ENCODE peak calls at places on chromosomes 2 and 18, in eight cellular contexts. One of them, this sample, is unnamed.

GRCh38 chr18:24271381-24272331 is 126.0 kb downstream of the OSBPL1A start:
- DNase-seq in H9: peak
- DNase-seq in mesendoderm: peak
- DNase-seq in neural progenitor cell: peak
- DNase-seq in astrocyte: peak
- DNase-seq in HCT116: peak
- DNase-seq in IMR-90: peak
- DNase-seq in K562: no peak
- DNase-seq in this sample: peak

GRCh38 chr18:45690975-45691815 is 32.8 kb upstream of the SLC14A1 start:
- DNase-seq in mesendoderm: peak
- DNase-seq in neural progenitor cell: peak
- DNase-seq in HCT116: peak
- DNase-seq in K562: peak
- DNase-seq in IMR-90: peak
- DNase-seq in H9: peak
- DNase-seq in astrocyte: peak
- DNase-seq in this sample: no peak

GRCh38 chr2:30702694-30703093 is 104.6 kb downstream of the CAPN13 start:
- DNase-seq in astrocyte: no peak
- DNase-seq in K562: no peak
- DNase-seq in mesendoderm: no peak
- DNase-seq in HCT116: no peak
- DNase-seq in neural progenitor cell: no peak
- DNase-seq in H9: no peak
- DNase-seq in IMR-90: no peak
- DNase-seq in this sample: no peak

GRCh38 chr2:64243081-64244048 is 99.1 kb upstream of the PELI1 start:
- DNase-seq in neural progenitor cell: no peak
- DNase-seq in mesendoderm: no peak
- DNase-seq in K562: no peak
- DNase-seq in IMR-90: no peak
- DNase-seq in HCT116: no peak
- DNase-seq in H9: no peak
- DNase-seq in astrocyte: no peak
- DNase-seq in this sample: no peak

GRCh38 chr2:21035974-21036707 is 7.7 kb downstream of the APOB start:
- DNase-seq in IMR-90: no peak
- DNase-seq in K562: no peak
- DNase-seq in H9: no peak
- DNase-seq in astrocyte: no peak
- DNase-seq in HCT116: no peak
- DNase-seq in neural progenitor cell: no peak
- DNase-seq in mesendoderm: no peak
- DNase-seq in this sample: no peak

GRCh38 chr2:100976634-100977391 is 25.3 kb upstream of the RPL31 start:
- DNase-seq in neural progenitor cell: no peak
- DNase-seq in H9: no peak
- DNase-seq in astrocyte: peak
- DNase-seq in IMR-90: peak
- DNase-seq in K562: no peak
- DNase-seq in HCT116: no peak
- DNase-seq in mesendoderm: no peak
- DNase-seq in this sample: no peak

GRCh38 chr2:99448556-99448955 is 41.3 kb downstream of the REV1 start:
- DNase-seq in mesendoderm: no peak
- DNase-seq in H9: no peak
- DNase-seq in HCT116: no peak
- DNase-seq in neural progenitor cell: no peak
- DNase-seq in K562: no peak
- DNase-seq in astrocyte: peak
- DNase-seq in IMR-90: peak
- DNase-seq in this sample: no peak

GRCh38 chr2:73944714-73945113 is 18.0 kb downstream of the DGUOK start:
- DNase-seq in astrocyte: no peak
- DNase-seq in K562: no peak
- DNase-seq in IMR-90: no peak
- DNase-seq in HCT116: no peak
- DNase-seq in neural progenitor cell: no peak
- DNase-seq in H9: no peak
- DNase-seq in mesendoderm: no peak
- DNase-seq in this sample: no peak

GRCh38 chr2:189848276-189848675 is 64.0 kb downstream of the PMS1 start:
- DNase-seq in astrocyte: peak
- DNase-seq in neural progenitor cell: no peak
- DNase-seq in K562: no peak
- DNase-seq in mesendoderm: no peak
- DNase-seq in IMR-90: no peak
- DNase-seq in H9: no peak
- DNase-seq in HCT116: no peak
- DNase-seq in this sample: no peak

GRCh38 chr2:3491716-3492474 is 27.4 kb downstream of the ADI1 start:
- DNase-seq in mesendoderm: no peak
- DNase-seq in astrocyte: no peak
- DNase-seq in K562: no peak
- DNase-seq in H9: no peak
- DNase-seq in HCT116: no peak
- DNase-seq in IMR-90: no peak
- DNase-seq in neural progenitor cell: no peak
- DNase-seq in this sample: no peak

GRCh38 chr2:67619204-67619603 is 222.1 kb downstream of the ETAA1 start:
- DNase-seq in H9: no peak
- DNase-seq in astrocyte: no peak
- DNase-seq in IMR-90: no peak
- DNase-seq in HCT116: no peak
- DNase-seq in K562: no peak
- DNase-seq in neural progenitor cell: no peak
- DNase-seq in mesendoderm: no peak
- DNase-seq in this sample: no peak

GRCh38 chr2:39571197-39571731 is 94.5 kb upstream of the TMEM178A start:
- DNase-seq in K562: no peak
- DNase-seq in HCT116: no peak
- DNase-seq in H9: no peak
- DNase-seq in mesendoderm: peak
- DNase-seq in IMR-90: no peak
- DNase-seq in astrocyte: peak
- DNase-seq in neural progenitor cell: no peak
- DNase-seq in this sample: no peak

GRCh38 chr2:121171625-121172119 is 113.3 kb downstream of the TFCP2L1 start:
- DNase-seq in IMR-90: no peak
- DNase-seq in H9: no peak
- DNase-seq in K562: no peak
- DNase-seq in mesendoderm: no peak
- DNase-seq in HCT116: no peak
- DNase-seq in astrocyte: no peak
- DNase-seq in neural progenitor cell: no peak
- DNase-seq in this sample: no peak

GRCh38 chr2:96508521-96509113 is 3.5 kb upstream of the NEURL3 start:
- DNase-seq in H9: no peak
- DNase-seq in K562: no peak
- DNase-seq in astrocyte: no peak
- DNase-seq in HCT116: no peak
- DNase-seq in mesendoderm: no peak
- DNase-seq in neural progenitor cell: no peak
- DNase-seq in IMR-90: no peak
- DNase-seq in this sample: no peak

GRCh38 chr2:17814601-17815000 is 1.7 kb upstream of the MSGN1 start:
- DNase-seq in IMR-90: no peak
- DNase-seq in astrocyte: no peak
- DNase-seq in mesendoderm: no peak
- DNase-seq in HCT116: no peak
- DNase-seq in H9: no peak
- DNase-seq in K562: no peak
- DNase-seq in neural progenitor cell: no peak
- DNase-seq in this sample: no peak

DNA sequence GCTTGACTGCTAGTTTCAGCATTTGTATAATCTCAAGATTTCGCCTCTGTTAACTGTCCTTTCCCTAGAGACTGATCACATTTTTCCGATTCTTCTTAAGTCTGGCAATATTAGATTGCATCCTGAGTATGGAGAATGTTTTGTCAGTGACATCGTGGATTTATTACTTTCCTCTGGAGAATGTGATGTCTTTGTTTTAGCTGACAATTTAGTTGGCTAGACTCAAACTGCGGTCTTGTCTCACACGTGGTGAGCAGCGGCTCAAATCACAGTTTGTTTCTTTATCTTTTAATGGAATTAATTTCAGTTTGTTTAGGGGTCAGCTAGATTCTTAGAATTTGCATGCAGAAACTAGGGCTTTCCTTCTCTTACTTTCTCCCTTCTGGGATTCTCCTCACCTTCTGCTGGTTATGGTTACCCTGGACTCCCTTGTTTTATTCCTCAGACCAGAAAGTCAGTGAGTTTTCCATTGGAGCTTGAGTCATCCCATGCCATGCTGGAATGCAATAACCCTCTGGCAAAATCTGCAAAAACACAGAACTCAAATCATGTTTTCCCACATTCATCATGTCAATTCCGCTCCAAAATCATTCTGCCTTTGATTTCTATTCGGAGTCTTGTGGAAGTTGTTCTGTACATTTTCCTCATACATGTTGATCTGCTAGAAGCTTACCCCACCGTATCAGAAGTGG is 327.2 kb upstream of the TRIB2 start:
- DNase-seq in IMR-90: peak
- DNase-seq in K562: no peak
- DNase-seq in astrocyte: peak
- DNase-seq in HCT116: no peak
- DNase-seq in mesendoderm: peak
- DNase-seq in neural progenitor cell: no peak
- DNase-seq in H9: no peak
- DNase-seq in this sample: no peak
- H3K27ac ChIP-seq in IMR-90: no peak
- H3K27ac ChIP-seq in K562: no peak
- H3K27ac ChIP-seq in astrocyte: peak
- H3K27ac ChIP-seq in HCT116: no peak
- H3K27ac ChIP-seq in mesendoderm: no peak
- H3K27ac ChIP-seq in neural progenitor cell: no peak
- H3K27ac ChIP-seq in H9: no peak
- H3K27ac ChIP-seq in this sample: no peak

GRCh38 chr2:151775057-151775740 is 40.9 kb upstream of the NEB start:
- DNase-seq in mesendoderm: no peak
- DNase-seq in IMR-90: peak
- DNase-seq in astrocyte: peak
- DNase-seq in K562: peak
- DNase-seq in HCT116: no peak
- DNase-seq in H9: no peak
- DNase-seq in neural progenitor cell: no peak
- DNase-seq in this sample: no peak

GRCh38 chr2:151777487-151777886 is 43.2 kb upstream of the NEB start:
- DNase-seq in IMR-90: no peak
- DNase-seq in K562: peak
- DNase-seq in H9: no peak
- DNase-seq in mesendoderm: no peak
- DNase-seq in neural progenitor cell: no peak
- DNase-seq in HCT116: no peak
- DNase-seq in astrocyte: no peak
- DNase-seq in this sample: no peak

GRCh38 chr2:151776367-151776766 is 42.1 kb upstream of the NEB start:
- DNase-seq in astrocyte: no peak
- DNase-seq in IMR-90: no peak
- DNase-seq in mesendoderm: peak
- DNase-seq in H9: no peak
- DNase-seq in neural progenitor cell: no peak
- DNase-seq in K562: no peak
- DNase-seq in HCT116: no peak
- DNase-seq in this sample: no peak

GRCh38 chr2:151771599-151772358 is 37.5 kb upstream of the NEB start:
- DNase-seq in neural progenitor cell: no peak
- DNase-seq in HCT116: no peak
- DNase-seq in H9: no peak
- DNase-seq in IMR-90: peak
- DNase-seq in K562: no peak
- DNase-seq in mesendoderm: no peak
- DNase-seq in astrocyte: peak
- DNase-seq in this sample: peak

GRCh38 chr2:151774506-151774905 is 40.2 kb upstream of the NEB start:
- DNase-seq in HCT116: peak
- DNase-seq in H9: no peak
- DNase-seq in mesendoderm: no peak
- DNase-seq in IMR-90: peak
- DNase-seq in K562: no peak
- DNase-seq in astrocyte: peak
- DNase-seq in neural progenitor cell: no peak
- DNase-seq in this sample: no peak
- H3K9ac ChIP-seq in HCT116: peak
- H3K9ac ChIP-seq in H9: no peak
- H3K9ac ChIP-seq in mesendoderm: no peak
- H3K9ac ChIP-seq in IMR-90: no peak
- H3K9ac ChIP-seq in K562: no peak
- H3K9ac ChIP-seq in astrocyte: peak
- H3K9ac ChIP-seq in neural progenitor cell: no peak
- H3K9ac ChIP-seq in this sample: no peak

DNA sequence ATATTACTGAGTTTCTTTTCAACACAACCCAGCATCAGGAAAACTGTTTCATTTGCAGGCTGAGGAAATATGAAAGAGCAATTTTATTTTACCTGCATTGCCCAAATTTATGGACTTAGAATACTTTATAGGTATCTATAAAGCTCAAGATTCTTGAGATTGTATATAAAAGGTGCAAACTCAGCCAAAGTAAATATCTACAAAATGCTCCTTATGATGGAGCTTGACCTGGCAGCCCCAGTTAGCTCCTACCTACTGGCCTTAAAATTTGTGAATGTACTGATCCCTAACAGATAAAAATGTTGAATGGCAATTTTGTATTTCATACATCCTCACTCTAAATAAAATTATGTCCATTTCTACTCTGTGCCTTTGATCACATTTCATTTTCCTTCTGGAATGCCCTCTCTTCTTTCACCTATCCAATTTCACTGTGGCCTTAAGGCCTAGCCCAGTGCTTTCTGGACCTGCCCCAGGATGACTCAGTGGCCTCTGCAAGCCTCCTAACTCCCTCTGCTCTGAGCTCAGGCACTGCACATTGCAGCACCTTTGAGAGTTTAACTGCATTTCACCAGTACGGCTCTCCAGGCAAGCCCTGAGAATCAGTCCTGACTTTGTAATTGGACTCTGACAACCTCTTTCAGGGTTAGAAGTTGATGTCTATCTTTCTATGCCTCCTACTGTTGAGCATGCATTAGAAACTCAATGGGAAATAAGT is 126.0 kb downstream of the ANTXR1 start:
- DNase-seq in HCT116: peak
- DNase-seq in H9: no peak
- DNase-seq in astrocyte: peak
- DNase-seq in K562: no peak
- DNase-seq in IMR-90: peak
- DNase-seq in neural progenitor cell: no peak
- DNase-seq in mesendoderm: peak
- DNase-seq in this sample: no peak
- H3K27ac ChIP-seq in HCT116: peak
- H3K27ac ChIP-seq in H9: no peak
- H3K27ac ChIP-seq in astrocyte: peak
- H3K27ac ChIP-seq in K562: no peak
- H3K27ac ChIP-seq in IMR-90: peak
- H3K27ac ChIP-seq in neural progenitor cell: no peak
- H3K27ac ChIP-seq in mesendoderm: no peak
- H3K27ac ChIP-seq in this sample: no peak

GRCh38 chr2:211674715-211675114 is 863.9 kb downstream of the ERBB4 start:
- DNase-seq in HCT116: no peak
- DNase-seq in astrocyte: no peak
- DNase-seq in mesendoderm: no peak
- DNase-seq in IMR-90: no peak
- DNase-seq in neural progenitor cell: no peak
- DNase-seq in H9: no peak
- DNase-seq in K562: no peak
- DNase-seq in this sample: no peak
- H3K9ac ChIP-seq in HCT116: no peak
- H3K9ac ChIP-seq in astrocyte: no peak
- H3K9ac ChIP-seq in mesendoderm: no peak
- H3K9ac ChIP-seq in IMR-90: no peak
- H3K9ac ChIP-seq in neural progenitor cell: no peak
- H3K9ac ChIP-seq in H9: no peak
- H3K9ac ChIP-seq in K562: no peak
- H3K9ac ChIP-seq in this sample: no peak

This sample was measured in MM.1S.